ENCODE peak calls at places on chromosomes 12 and 14, in six cellular contexts. F is endothelial cell of umbilical vein, O is A549, P is HepG2, C is GM12878, E is H1. D is an unnamed sample.

GRCh38 chr12:57519758-57520007 is 631 bp downstream of the DDIT3 start:
- DNase-seq in F (no peak), O (no peak), P (no peak), C (no peak), E (no peak), D (no peak)

GRCh38 chr14:56180754-56181542 is 62.7 kb downstream of the PELI2 start:
- DNase-seq in F (no peak), O (no peak), P (no peak), C (no peak), E (no peak), D (no peak)

GRCh38 chr12:18837025-18837424 is 99.1 kb downstream of the CAPZA3 start:
- DNase-seq in F (no peak), O (no peak), P (no peak), C (no peak), E (no peak), D (no peak)

GRCh38 chr12:41932470-41932991 is 212.1 kb downstream of the GXYLT1 start:
- DNase-seq in F (peak; percentile 90), O (no peak), P (no peak), C (no peak), E (no peak), D (peak; percentile 94)

GRCh38 chr12:31644536-31644935 is 15.0 kb upstream of the ETFBKMT start:
- DNase-seq in F (no peak), O (peak; percentile 44), P (no peak), C (no peak), E (no peak), D (no peak)

GRCh38 chr14:99128185-99128584 is 143.8 kb downstream of the BCL11B start:
- DNase-seq in F (no peak), O (no peak), P (no peak), C (no peak), E (no peak), D (no peak)

GRCh38 chr12:3417937-3418336 is 73.1 kb upstream of the PRMT8 start:
- DNase-seq in F (no peak), O (no peak), P (no peak), C (no peak), E (no peak), D (no peak)

GRCh38 chr14:23431486-23431885 is 4.0 kb downstream of the MYH7 start:
- DNase-seq in F (no peak), O (no peak), P (no peak), C (no peak), E (no peak), D (no peak)

GRCh38 chr12:3213768-3214167 is 136.6 kb downstream of the TSPAN9 start:
- DNase-seq in F (no peak), O (no peak), P (no peak), C (no peak), E (no peak), D (no peak)

GRCh38 chr14:78758333-78758732 is 588.2 kb downstream of the NRXN3 start:
- DNase-seq in F (peak; percentile 49), O (peak; percentile 56), P (peak; percentile 30), C (peak; percentile 13), E (no peak), D (peak; percentile 42)

GRCh38 chr12:94262228-94263010 is 114.0 kb downstream of the PLXNC1 start:
- DNase-seq in F (peak; percentile 23), O (peak; percentile 38), P (no peak), C (no peak), E (no peak), D (peak; percentile 92)

GRCh38 chr14:59272633-59273032 is 84.2 kb downstream of the DAAM1 start:
- DNase-seq in F (no peak), O (no peak), P (no peak), C (no peak), E (no peak), D (no peak)

GRCh38 chr12:4855121-4855924 is 54.4 kb upstream of the KCNA1 start:
- DNase-seq in F (peak; percentile 74), O (peak; percentile 76), P (peak; percentile 66), C (peak; percentile 51), E (peak; percentile 64), D (peak; percentile 74)

GRCh38 chr12:96198970-96199369 is 4.8 kb downstream of the ELK3 start:
- DNase-seq in F (peak; percentile 68), O (peak; percentile 62), P (no peak), C (no peak), E (no peak), D (peak; percentile 46)

GRCh38 chr12:64609543-64610091 is 678 bp upstream of the RASSF3 start:
- DNase-seq in F (peak; percentile 75), O (peak; percentile 50), P (no peak), C (no peak), E (no peak), D (no peak)

GRCh38 chr12:124551268-124552144 is 15.9 kb downstream of the NCOR2 start:
- DNase-seq in F (no peak), O (no peak), P (no peak), C (no peak), E (no peak), D (peak; percentile 94)

GRCh38 chr14:99522457-99522891 is 41.3 kb downstream of the CCNK start:
- DNase-seq in F (peak; percentile 53), O (peak; percentile 55), P (no peak), C (no peak), E (no peak), D (peak; percentile 58)

GRCh38 chr12:121663610-121663929 is 5.9 kb downstream of the MORN3 start:
- DNase-seq in F (no peak), O (no peak), P (no peak), C (no peak), E (no peak), D (no peak)
- H3K4me3 ChIP-seq in F (no peak overlapping the region), O (no peak overlapping the region), P (no peak overlapping the region), C (no peak overlapping the region), E (no peak overlapping the region), D (peak overlapping the region; percentile 27)

GRCh38 chr12:716506-716905 is 35.9 kb upstream of the WNK1 start:
- DNase-seq in F (peak; percentile 24), O (no peak), P (no peak), C (no peak), E (no peak), D (no peak)

GRCh38 chr12:725076-725475 is 27.3 kb upstream of the WNK1 start:
- DNase-seq in F (no peak), O (no peak), P (no peak), C (no peak), E (no peak), D (no peak)

GRCh38 chr12:718756-719138 is 33.6 kb upstream of the WNK1 start:
- DNase-seq in F (no peak), O (no peak), P (no peak), C (no peak), E (no peak), D (no peak)

GRCh38 chr12:724194-724855 is 28.1 kb upstream of the WNK1 start:
- DNase-seq in F (no peak), O (peak; percentile 25), P (no peak), C (no peak), E (no peak), D (peak; percentile 62)

GRCh38 chr12:720231-720941 is 32.0 kb upstream of the WNK1 start:
- DNase-seq in F (no peak), O (no peak), P (no peak), C (no peak), E (no peak), D (no peak)
- TF ChIP-seq POLR2A in F (no peak), O (no peak), P (no peak), C (no peak), E (no peak), D (no peak)

GRCh38 chr12:11580125-11580751 is 69.2 kb upstream of the ETV6 start:
- DNase-seq in F (peak; percentile 11), O (peak; percentile 74), P (no peak), C (peak; percentile 71), E (no peak), D (peak; percentile 89)

GRCh38 chr12:11581179-11581755 is 68.2 kb upstream of the ETV6 start:
- DNase-seq in F (peak; percentile 65), O (peak; percentile 77), P (peak; percentile 50), C (no peak), E (no peak), D (peak; percentile 81)

GRCh38 chr12:11576104-11576503 is 73.4 kb upstream of the ETV6 start:
- DNase-seq in F (peak; percentile 26), O (peak; percentile 22), P (no peak), C (peak; percentile 86), E (no peak), D (peak; percentile 41)

GRCh38 chr12:11577658-11578260 is 71.7 kb upstream of the ETV6 start:
- DNase-seq in F (no peak), O (no peak), P (no peak), C (no peak), E (no peak), D (no peak)

GRCh38 chr12:11578461-11578993 is 70.9 kb upstream of the ETV6 start:
- DNase-seq in F (no peak), O (no peak), P (no peak), C (peak; percentile 80), E (no peak), D (no peak)
- TF ChIP-seq MAX in F (no peak), O (no peak), P (no peak), C (no peak), E (no peak), D (no peak)

GRCh38 chr12:75976913-75977312 is 54.7 kb downstream of the PHLDA1 start:
- DNase-seq in F (no peak), O (no peak), P (no peak), C (no peak), E (no peak), D (no peak)

GRCh38 chr12:75978677-75979076 is 52.9 kb downstream of the PHLDA1 start:
- DNase-seq in F (no peak), O (no peak), P (no peak), C (no peak), E (no peak), D (no peak)

GRCh38 chr12:75979181-75979580 is 52.4 kb downstream of the PHLDA1 start:
- DNase-seq in F (peak; percentile 91), O (peak; percentile 64), P (no peak), C (no peak), E (no peak), D (peak; percentile 67)

GRCh38 chr12:75977590-75977951 is 54.0 kb downstream of the PHLDA1 start:
- DNase-seq in F (no peak), O (no peak), P (no peak), C (no peak), E (no peak), D (no peak)

GRCh38 chr12:75977952-75978671 is 53.5 kb downstream of the PHLDA1 start:
- DNase-seq in F (peak; percentile 100), O (peak; percentile 100), P (peak; percentile 100), C (peak; percentile 94), E (peak; percentile 43), D (peak; percentile 99)
- H3K4me3 ChIP-seq in F (no peak overlapping the region), O (peak overlapping the region; percentile 12), P (peak overlapping the region; percentile 7), C (no peak overlapping the region), E (no peak overlapping the region), D (no peak overlapping the region)